ENCODE peak calls at places on chromosomes 13 and 19, in nine cellular contexts. D is AG04450, L is epithelial cell of proximal tubule, K is choroid plexus epithelial cell, M is left lung, X is GM13977, F is right lobe of liver, Z is sigmoid colon, E is esophagus squamous epithelium. W is an unnamed sample.

GRCh38 chr19:53696951-53697350 is 65.2 kb downstream of the DPRX start:
- DNase-seq in D (no peak), L (no peak), K (peak), M (no peak), X (no peak), F (no peak), Z (no peak), E (no peak), W (no peak)

GRCh38 chr19:34644991-34645461 is 31.9 kb downstream of the SCGB2B2 start:
- DNase-seq in D (no peak), L (no peak), K (no peak), M (no peak), X (no peak), F (no peak), Z (no peak), E (no peak), W (no peak)

GRCh38 chr13:99528547-99528946 is 27.3 kb downstream of the TM9SF2 start:
- DNase-seq in D (no peak), L (no peak), K (peak), M (no peak), X (peak), F (no peak), Z (no peak), E (no peak), W (peak)

GRCh38 chr13:74203576-74203975 is 69.4 kb upstream of the KLF12 start:
- DNase-seq in D (peak), L (no peak), K (peak), M (no peak), X (no peak), F (no peak), Z (no peak), E (no peak), W (no peak)

GRCh38 chr13:26460652-26461051 is 96.8 kb upstream of the WASF3 start:
- DNase-seq in D (no peak), L (no peak), K (peak), M (no peak), X (no peak), F (no peak), Z (peak), E (no peak), W (no peak)

GRCh38 chr13:46062190-46062589 is 9.6 kb upstream of the ZC3H13 start:
- DNase-seq in D (no peak), L (no peak), K (peak), M (no peak), X (no peak), F (no peak), Z (no peak), E (no peak), W (no peak)

GRCh38 chr13:25267715-25268114 is 19.6 kb downstream of the MTMR6 start:
- DNase-seq in D (no peak), L (no peak), K (peak), M (no peak), X (no peak), F (no peak), Z (no peak), E (no peak), W (no peak)

GRCh38 chr13:46185634-46186033 is 3.7 kb upstream of the LCP1 start:
- DNase-seq in D (no peak), L (no peak), K (no peak), M (no peak), X (no peak), F (no peak), Z (no peak), E (no peak), W (no peak)

GRCh38 chr19:49895566-49896297 is 955 bp downstream of the IL4I1 start:
- DNase-seq in D (no peak), L (no peak), K (no peak), M (no peak), X (peak), F (no peak), Z (no peak), E (no peak), W (peak)

GRCh38 chr13:43285891-43286602 is 262.7 kb downstream of the DNAJC15 start:
- DNase-seq in D (no peak), L (no peak), K (peak), M (no peak), X (no peak), F (no peak), Z (no peak), E (no peak), W (no peak)
- TF ChIP-seq CTCF in D (no peak), L (no peak), K (no peak), M (no peak), X (no peak), F (no peak), Z (no peak), E (no peak), W (no peak)

GRCh38 chr13:108342369-108343289 is 73.1 kb downstream of the TNFSF13B start:
- DNase-seq in D (peak), L (no peak), K (peak), M (no peak), X (peak), F (no peak), Z (no peak), E (no peak), W (peak)
- TF ChIP-seq CTCF in D (peak), L (peak), K (peak), M (peak), X (peak), F (peak), Z (no peak), E (no peak), W (no peak)

GRCh38 chr19:4657262-4657661 is 12.9 kb downstream of the MYDGF start:
- DNase-seq in D (no peak), L (no peak), K (no peak), M (no peak), X (no peak), F (no peak), Z (no peak), E (no peak), W (no peak)

GRCh38 chr19:4654437-4655361 is 15.4 kb downstream of the TNFAIP8L1 start:
- DNase-seq in D (no peak), L (no peak), K (no peak), M (no peak), X (no peak), F (peak), Z (no peak), E (no peak), W (no peak)

GRCh38 chr19:4653793-4654436 is 14.6 kb downstream of the TNFAIP8L1 start:
- DNase-seq in D (no peak), L (no peak), K (no peak), M (no peak), X (no peak), F (no peak), Z (no peak), E (no peak), W (no peak)

GRCh38 chr19:4657835-4658234 is 12.3 kb downstream of the MYDGF start:
- DNase-seq in D (no peak), L (no peak), K (no peak), M (no peak), X (no peak), F (no peak), Z (no peak), E (no peak), W (no peak)

DNA sequence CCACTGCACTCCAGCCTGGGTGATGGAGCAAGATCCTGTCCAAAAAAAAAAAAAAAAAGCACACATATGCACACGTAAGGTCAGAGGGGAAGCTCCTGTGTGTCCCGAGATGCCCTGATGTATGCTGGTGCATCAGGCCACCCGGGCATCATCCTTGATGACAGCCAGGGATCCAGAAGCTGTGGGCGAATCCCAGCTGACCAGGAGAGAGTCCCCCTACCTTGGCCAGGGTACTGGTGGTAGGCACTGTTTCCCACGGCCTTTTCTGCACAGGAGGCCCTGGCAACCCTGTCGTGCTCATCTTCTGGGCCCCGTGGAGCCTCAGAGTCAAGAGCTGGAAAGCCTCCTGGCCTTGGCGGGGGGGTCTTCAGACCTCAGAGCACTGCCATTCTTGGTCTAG is 14.0 kb downstream of the MYDGF start:
- DNase-seq in D (no peak), L (no peak), K (no peak), M (no peak), X (no peak), F (no peak), Z (no peak), E (no peak), W (no peak)
- TF ChIP-seq CTCF in D (no peak), L (no peak), K (no peak), M (no peak), X (no peak), F (no peak), Z (no peak), E (no peak), W (no peak)

DNA sequence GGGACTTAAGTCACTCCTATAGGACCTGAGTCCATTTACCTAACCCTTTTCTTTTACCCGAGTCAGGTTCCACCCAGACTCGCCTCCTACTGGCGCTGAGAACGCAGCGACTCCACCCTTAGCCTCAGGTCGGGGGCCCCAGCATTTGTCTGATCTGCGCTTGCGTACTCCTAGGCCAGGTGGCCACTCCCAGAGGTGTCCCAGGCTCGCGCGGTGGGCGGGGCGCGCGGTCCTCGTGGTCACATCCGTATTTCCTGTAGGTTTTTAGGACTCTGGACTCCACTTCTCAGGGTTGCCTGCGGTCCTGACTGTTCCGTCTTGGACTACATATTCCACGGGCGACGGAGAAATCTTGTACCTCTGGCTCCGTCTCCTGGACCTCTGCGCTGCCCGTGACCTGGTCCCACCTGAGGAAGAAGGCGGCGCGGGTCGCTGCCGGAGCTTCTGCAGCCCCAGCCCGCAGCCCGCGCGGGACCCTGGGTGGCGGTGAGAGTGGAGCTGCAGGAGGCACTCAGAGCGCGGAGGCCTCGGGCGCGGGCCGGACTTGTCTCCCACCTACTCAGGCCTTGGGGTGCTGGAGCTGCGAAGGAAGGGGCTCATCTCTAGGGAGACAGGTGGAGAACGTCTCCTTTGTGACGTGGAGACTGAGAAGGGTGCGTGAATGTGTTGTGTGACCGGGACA is 11.0 kb upstream of the ZNF573 start:
- DNase-seq in D (no peak), L (no peak), K (no peak), M (no peak), X (no peak), F (no peak), Z (no peak), E (no peak), W (no peak)
- TF ChIP-seq CTCF in D (no peak), L (no peak), K (no peak), M (no peak), X (no peak), F (no peak), Z (no peak), E (no peak), W (no peak)

GRCh38 chr19:56110515-56111448 is 10.3 kb downstream of the ZNF787 start:
- DNase-seq in D (no peak), L (no peak), K (peak), M (peak), X (no peak), F (peak), Z (no peak), E (no peak), W (no peak)
- TF ChIP-seq CTCF in D (no peak), L (no peak), K (no peak), M (no peak), X (no peak), F (no peak), Z (no peak), E (no peak), W (no peak)

DNA sequence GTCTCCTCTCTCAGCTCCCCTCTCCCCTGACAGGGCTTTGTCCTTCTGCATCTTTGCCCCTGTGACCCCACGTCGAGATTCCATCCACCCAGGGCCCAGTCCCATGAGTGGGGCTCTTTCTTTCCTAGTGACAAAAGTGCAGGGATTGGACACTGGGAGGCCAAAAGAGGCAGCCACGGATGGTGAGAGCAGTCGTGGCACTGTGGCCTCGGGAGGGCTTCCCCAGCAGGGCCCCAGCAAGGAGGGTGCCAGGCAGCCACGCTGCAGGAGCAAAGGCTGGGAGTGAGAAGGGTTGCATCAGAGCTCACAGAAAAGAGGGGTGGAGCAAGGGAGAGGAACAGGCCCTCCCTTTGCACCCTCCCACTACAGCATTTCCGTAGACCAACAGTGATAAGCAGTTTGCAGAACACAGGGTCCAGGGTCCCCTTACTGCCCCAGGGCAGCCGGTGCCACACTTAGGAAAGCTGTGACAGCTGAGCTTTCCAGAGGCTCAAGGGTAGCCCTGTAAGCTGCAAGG is 4.9 kb downstream of the ZSCAN1 start:
- DNase-seq in D (no peak), L (no peak), K (no peak), M (no peak), X (no peak), F (no peak), Z (no peak), E (no peak), W (no peak)
- TF ChIP-seq CTCF in D (no peak), L (no peak), K (no peak), M (no peak), X (no peak), F (no peak), Z (no peak), E (no peak), W (no peak)

GRCh38 chr19:43224855-43225253 is 19.4 kb upstream of the PSG4 start:
- DNase-seq in D (no peak), L (no peak), K (no peak), M (no peak), X (no peak), F (no peak), Z (no peak), E (no peak), W (no peak)

GRCh38 chr19:43229315-43229714 is 23.9 kb upstream of the PSG4 start:
- DNase-seq in D (no peak), L (no peak), K (no peak), M (no peak), X (no peak), F (no peak), Z (no peak), E (no peak), W (no peak)
- TF ChIP-seq CTCF in D (peak), L (peak), K (no peak), M (no peak), X (no peak), F (peak), Z (no peak), E (no peak), W (no peak)

GRCh38 chr13:51960766-51961165 is 50.5 kb downstream of the ATP7B start:
- DNase-seq in D (no peak), L (no peak), K (no peak), M (no peak), X (no peak), F (no peak), Z (no peak), E (no peak), W (no peak)

GRCh38 chr13:51961493-51962403 is 49.5 kb downstream of the ATP7B start:
- DNase-seq in D (no peak), L (no peak), K (no peak), M (no peak), X (no peak), F (no peak), Z (no peak), E (no peak), W (no peak)

GRCh38 chr13:51957377-51958216 is 53.7 kb downstream of the ATP7B start:
- DNase-seq in D (no peak), L (no peak), K (no peak), M (no peak), X (no peak), F (no peak), Z (no peak), E (no peak), W (no peak)

GRCh38 chr13:51958217-51958547 is 53.1 kb downstream of the ATP7B start:
- DNase-seq in D (no peak), L (no peak), K (no peak), M (no peak), X (no peak), F (no peak), Z (no peak), E (no peak), W (no peak)

DNA sequence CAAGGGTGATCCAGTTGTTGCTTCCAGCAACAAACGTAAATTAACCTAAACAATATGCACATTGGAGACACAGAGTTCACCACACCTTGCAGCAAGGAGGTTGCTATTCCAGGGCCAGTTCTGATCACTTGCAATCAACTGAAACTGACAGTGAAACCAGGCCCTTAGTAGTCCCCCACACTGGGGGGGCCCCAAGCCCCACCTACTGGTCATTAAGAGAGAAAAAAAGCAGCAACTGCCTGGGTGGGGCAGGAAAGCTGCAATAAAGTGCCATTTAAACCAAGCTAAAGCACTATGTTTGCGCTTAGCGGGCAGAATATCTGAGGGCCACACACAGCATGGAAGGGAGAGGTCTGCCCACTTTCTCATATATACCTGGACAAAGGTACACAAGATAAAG is 51.5 kb downstream of the ATP7B start:
- DNase-seq in D (no peak), L (no peak), K (no peak), M (no peak), X (peak), F (no peak), Z (no peak), E (no peak), W (peak)
- TF ChIP-seq CTCF in D (no peak), L (no peak), K (no peak), M (no peak), X (peak), F (no peak), Z (no peak), E (no peak), W (peak)

W was measured in GM10248.